ENCODE peak calls at places on chromosomes 4 and X, in six cellular contexts. N, X, F, R, Y and A are unnamed samples. For H3K36me3, the result is how much of the 10 kb centered on the place peaks cover.

GRCh38 chr4:52172166-52172565 is 121.1 kb downstream of the SPATA18 start:
- DNase-seq in N (peak), X (no peak), F (peak), R (no peak), Y (peak), A (no peak)

GRCh38 chr4:96146686-96147085 is 306.8 kb downstream of the PDHA2 start:
- DNase-seq in N (no peak), X (peak), F (no peak), R (peak), Y (peak), A (no peak)

GRCh38 chrX:77962068-77962902 is 7.2 kb downstream of the PGAM4 start:
- DNase-seq in N (no peak), X (peak), F (no peak), R (no peak), Y (peak), A (peak)

GRCh38 chrX:41031256-41031967 is 53.8 kb upstream of the USP9X start:
- DNase-seq in N (no peak), X (no peak), F (no peak), R (no peak), Y (no peak), A (no peak)

GRCh38 chrX:134658421-134658896 is at the start of gene PLAC1:
- DNase-seq in N (no peak), X (no peak), F (no peak), R (no peak), Y (no peak), A (no peak)

GRCh38 chr4:8846864-8847263 is 24.8 kb downstream of the HMX1 start:
- DNase-seq in N (no peak), X (no peak), F (peak), R (no peak), Y (no peak), A (no peak)

GRCh38 chrX:16842684-16843083 is 27.5 kb downstream of the RBBP7 start:
- DNase-seq in N (no peak), X (peak), F (no peak), R (peak), Y (no peak), A (no peak)

GRCh38 chr4:139675156-139675555 is 9.5 kb downstream of the MGST2 start:
- DNase-seq in N (no peak), X (no peak), F (no peak), R (no peak), Y (no peak), A (no peak)

GRCh38 chrX:150365051-150365952 is 2.2 kb downstream of the MAMLD1 start:
- DNase-seq in N (peak), X (peak), F (peak), R (peak), Y (peak), A (peak)

GRCh38 chrX:150362599-150363481 is at the start of gene MAMLD1:
- DNase-seq in N (peak), X (peak), F (peak), R (peak), Y (peak), A (peak)

GRCh38 chrX:150364347-150365050 is 1.4 kb downstream of the MAMLD1 start:
- DNase-seq in N (peak), X (peak), F (peak), R (no peak), Y (peak), A (no peak)

GRCh38 chrX:150361777-150362351 is 1.3 kb upstream of the MAMLD1 start:
- DNase-seq in N (peak), X (peak), F (peak), R (peak), Y (peak), A (no peak)

DNA sequence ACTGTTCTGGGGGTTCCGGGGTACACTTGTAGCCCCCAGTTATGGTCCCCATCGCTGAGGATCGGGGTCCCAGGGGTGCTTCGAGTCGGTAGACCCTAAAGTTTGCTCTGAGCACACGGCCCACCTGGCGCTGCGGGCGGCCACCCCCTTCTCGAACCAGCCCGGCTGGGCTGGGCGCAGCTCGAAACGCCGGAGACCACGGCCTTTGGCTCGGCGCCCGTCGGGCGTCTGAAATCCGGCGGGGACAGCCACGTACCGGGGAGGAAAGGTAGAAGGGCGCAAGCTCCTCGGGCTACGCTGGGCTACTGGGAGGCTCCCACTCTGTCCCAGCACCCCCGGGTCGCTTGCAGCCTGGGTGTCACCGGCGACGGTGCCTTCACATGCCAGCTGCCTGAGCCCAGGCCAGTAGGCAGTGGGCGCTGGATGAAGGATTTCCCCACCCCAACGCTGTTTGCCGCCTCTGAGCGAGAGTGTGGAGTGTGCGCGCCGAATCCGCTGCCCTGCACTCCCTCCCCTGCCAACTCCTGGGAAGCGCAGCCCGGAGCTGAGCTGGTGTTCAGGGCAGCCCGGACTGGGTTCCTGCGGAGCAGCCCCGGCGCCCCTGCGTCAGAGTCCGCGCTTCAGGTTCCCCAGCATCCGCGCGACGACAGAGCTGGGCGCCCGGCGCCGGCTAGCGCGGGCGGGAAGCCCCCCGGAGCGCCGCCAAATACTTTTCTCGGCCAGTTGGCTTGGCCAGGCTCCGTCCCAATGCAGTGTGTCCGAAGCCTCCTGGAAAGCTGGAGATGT is 637 bp downstream of the MAMLD1 start:
- DNase-seq in N (peak), X (peak), F (peak), R (no peak), Y (peak), A (no peak)
- H3K27ac ChIP-seq in N (no peak), X (peak), F (peak), R (peak), Y (no peak), A (no peak)

GRCh38 chrX:7711167-7711566 is 131.8 kb upstream of the VCX start:
- DNase-seq in N (no peak), X (no peak), F (no peak), R (no peak), Y (no peak), A (no peak)

GRCh38 chrX:7706032-7706431 is 136.9 kb upstream of the VCX start:
- DNase-seq in N (no peak), X (no peak), F (no peak), R (no peak), Y (no peak), A (no peak)

DNA sequence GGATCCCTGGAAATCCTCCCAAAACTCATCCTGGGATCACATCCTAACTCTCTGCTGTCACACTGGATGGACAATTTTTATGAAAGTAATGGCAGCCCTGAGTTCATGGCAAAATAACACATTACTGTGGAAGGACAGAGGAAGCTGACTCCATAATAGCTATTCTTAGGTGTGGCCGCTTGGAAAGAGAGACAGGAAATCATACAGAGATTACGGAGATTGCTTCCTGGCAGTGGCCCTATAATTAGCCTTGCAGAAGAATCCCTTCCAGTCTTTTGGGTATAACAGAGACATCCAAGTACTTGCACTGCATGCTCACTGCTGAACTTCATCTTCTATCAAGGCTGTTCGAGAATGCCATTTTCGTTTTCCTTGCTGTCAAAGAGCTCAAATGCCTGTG is 133.1 kb upstream of the VCX start:
- DNase-seq in N (no peak), X (no peak), F (no peak), R (no peak), Y (no peak), A (no peak)
- H3K36me3 ChIP-seq in N (under half), X (under half), F (under half), R (under half), Y (under half), A (under half)

GRCh38 chrX:100609591-100609990 is 24.9 kb downstream of the TNMD start:
- DNase-seq in N (no peak), X (no peak), F (no peak), R (no peak), Y (no peak), A (no peak)
- H3K4me3 ChIP-seq in N (no peak), X (no peak), F (no peak), R (no peak), Y (no peak), A (no peak)

GRCh38 chr4:25937801-25938200 is 23.8 kb downstream of the SMIM20 start:
- DNase-seq in N (no peak), X (peak), F (no peak), R (peak), Y (peak), A (no peak)
- H3K27ac ChIP-seq in N (no peak), X (no peak), F (no peak), R (no peak), Y (no peak), A (no peak)

GRCh38 chr4:74418063-74418670 is 26.8 kb upstream of the AREG start:
- DNase-seq in N (no peak), X (peak), F (no peak), R (peak), Y (peak), A (no peak)

GRCh38 chr4:74424111-74424510 is 20.8 kb upstream of the AREG start:
- DNase-seq in N (no peak), X (no peak), F (no peak), R (no peak), Y (no peak), A (no peak)

GRCh38 chr4:74420863-74421262 is 24.1 kb upstream of the AREG start:
- DNase-seq in N (no peak), X (no peak), F (no peak), R (no peak), Y (no peak), A (no peak)

GRCh38 chr4:74426101-74426500 is 18.8 kb upstream of the AREG start:
- DNase-seq in N (no peak), X (peak), F (no peak), R (no peak), Y (peak), A (no peak)

GRCh38 chr4:74423101-74423500 is 21.8 kb upstream of the AREG start:
- DNase-seq in N (no peak), X (peak), F (peak), R (peak), Y (peak), A (no peak)
- H3K36me3 ChIP-seq in N (under half), X (under half), F (under half), R (under half), Y (under half), A (under half)

GRCh38 chr4:123396294-123397275 is at the start of gene SPRY1:
- DNase-seq in N (peak), X (peak), F (peak), R (peak), Y (peak), A (peak)

GRCh38 chr4:123398151-123398802 is 1.7 kb downstream of the SPRY1 start:
- DNase-seq in N (peak), X (peak), F (peak), R (peak), Y (peak), A (peak)

GRCh38 chr4:123397276-123398150 is 918 bp downstream of the SPRY1 start:
- DNase-seq in N (peak), X (peak), F (peak), R (peak), Y (peak), A (peak)

GRCh38 chr4:123390846-123391456 is 5.6 kb upstream of the SPRY1 start:
- DNase-seq in N (no peak), X (no peak), F (no peak), R (no peak), Y (peak), A (no peak)

DNA sequence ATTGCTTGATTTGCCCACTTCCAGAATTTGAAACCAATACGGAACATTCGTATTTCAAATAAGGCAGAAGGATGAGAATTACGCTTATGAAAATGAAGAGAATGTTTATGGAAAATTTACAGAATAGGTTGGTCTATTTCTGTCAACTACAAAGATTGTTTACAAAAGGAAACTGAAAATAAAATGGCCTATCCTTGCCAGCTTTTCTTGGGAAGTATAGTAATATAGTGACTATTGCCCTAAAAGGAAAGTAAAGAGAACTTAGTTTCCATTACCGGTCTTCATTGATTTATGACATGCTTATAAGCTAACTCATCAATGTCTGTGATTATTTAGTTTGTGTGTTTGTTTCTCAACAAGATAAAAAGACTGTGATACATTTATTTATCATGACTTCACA is 2.9 kb upstream of the SPRY1 start:
- DNase-seq in N (no peak), X (no peak), F (no peak), R (no peak), Y (no peak), A (no peak)
- H3K4me3 ChIP-seq in N (no peak), X (peak), F (no peak), R (no peak), Y (no peak), A (no peak)